ENCODE peak calls at places on chromosomes 6 and 20, in six cellular contexts. M is psoas muscle, R is astrocyte of the cerebellum, J is NCI-H1694, B is fibroblast of the aortic adventitia, F is spleen. E is an unnamed sample.

GRCh38 chr6:139587469-139587868 is 213.0 kb upstream of the CITED2 start:
- DNase-seq in M (no peak), R (peak; percentile 81), J (no peak), B (peak; percentile 88), F (no peak), E (peak; percentile 89)

GRCh38 chr20:21981607-21982344 is 276.3 kb downstream of the PAX1 start:
- DNase-seq in M (no peak), R (no peak), J (no peak), B (peak; percentile 78), F (no peak), E (no peak)

GRCh38 chr20:48102821-48103635 is 317.7 kb upstream of the SULF2 start:
- DNase-seq in M (no peak), R (peak; percentile 34), J (peak; percentile 55), B (peak; percentile 8), F (no peak), E (peak; percentile 11)

GRCh38 chr6:165991341-165991740 is 176.3 kb downstream of the TBXT start:
- DNase-seq in M (no peak), R (no peak), J (no peak), B (no peak), F (no peak), E (no peak)

GRCh38 chr20:17878912-17879602 is 89.5 kb downstream of the SNX5 start:
- DNase-seq in M (no peak), R (no peak), J (no peak), B (no peak), F (peak; percentile 65), E (no peak)

GRCh38 chr20:14916360-14916759 is 578.9 kb upstream of the FLRT3 start:
- DNase-seq in M (no peak), R (no peak), J (no peak), B (no peak), F (no peak), E (no peak)

GRCh38 chr6:72376736-72377135 is 245.1 kb upstream of the KCNQ5 start:
- DNase-seq in M (no peak), R (no peak), J (no peak), B (no peak), F (no peak), E (no peak)

GRCh38 chr6:52517502-52518278 is 59.2 kb downstream of the TRAM2 start:
- DNase-seq in M (peak; percentile 90), R (peak; percentile 92), J (peak; percentile 18), B (peak; percentile 98), F (no peak), E (peak; percentile 96)

GRCh38 chr6:135385299-135385698 is 112.2 kb downstream of the AHI1 start:
- DNase-seq in M (no peak), R (no peak), J (no peak), B (no peak), F (no peak), E (no peak)

GRCh38 chr6:16669227-16669626 is 92.0 kb downstream of the ATXN1 start:
- DNase-seq in M (no peak), R (peak; percentile 31), J (no peak), B (peak; percentile 72), F (no peak), E (peak; percentile 59)

GRCh38 chr6:79137671-79138070 is 59.6 kb upstream of the PHIP start:
- DNase-seq in M (no peak), R (no peak), J (no peak), B (no peak), F (no peak), E (no peak)

GRCh38 chr20:40632346-40632976 is 56.6 kb downstream of the MAFB start:
- DNase-seq in M (no peak), R (no peak), J (no peak), B (no peak), F (no peak), E (no peak)

GRCh38 chr6:79334674-79335073 is 100.2 kb upstream of the HMGN3 start:
- DNase-seq in M (no peak), R (no peak), J (no peak), B (peak; percentile 8), F (no peak), E (no peak)

GRCh38 chr6:116022841-116023380 is 37.8 kb downstream of the FRK start:
- DNase-seq in M (no peak), R (no peak), J (no peak), B (no peak), F (no peak), E (no peak)

GRCh38 chr6:106128981-106129761 is 43.0 kb downstream of the PRDM1 start:
- DNase-seq in M (no peak), R (peak; percentile 78), J (no peak), B (peak; percentile 97), F (no peak), E (peak; percentile 80)

E was measured in mesenchymal stem cell.